ENCODE peak calls at places on chromosomes 5 and 9, in eight cellular contexts. W, U, L, B, F, D, M and X are unnamed samples.

GRCh38 chr5:37323607-37324006 is 47.3 kb downstream of the NUP155 start:
- DNase-seq in W (no peak), U (no peak), L (no peak), B (no peak), F (no peak), D (no peak), M (no peak), X (no peak)

GRCh38 chr5:57889558-57889957 is 406.9 kb upstream of the ACTBL2 start:
- DNase-seq in W (peak; percentile 72), U (no peak), L (no peak), B (peak; percentile 79), F (peak; percentile 91), D (no peak), M (peak; percentile 55), X (no peak)

GRCh38 chr5:92969781-92970237 is 611.2 kb downstream of the NR2F1-AS1 start:
- DNase-seq in W (no peak), U (no peak), L (peak; percentile 42), B (no peak), F (no peak), D (no peak), M (peak; percentile 52), X (no peak)

GRCh38 chr5:165161204-165161603 is 1655.8 kb downstream of the MAT2B start:
- DNase-seq in W (no peak), U (no peak), L (no peak), B (no peak), F (no peak), D (no peak), M (no peak), X (no peak)

GRCh38 chr9:96067004-96067403 is 191.5 kb downstream of the ERCC6L2 start:
- DNase-seq in W (no peak), U (no peak), L (no peak), B (no peak), F (peak; percentile 14), D (no peak), M (no peak), X (peak; percentile 57)

GRCh38 chr9:88998911-88999310 is 7.6 kb downstream of the S1PR3 start:
- DNase-seq in W (no peak), U (no peak), L (no peak), B (no peak), F (peak; percentile 69), D (no peak), M (peak; percentile 84), X (peak; percentile 75)

GRCh38 chr9:21381752-21382339 is 3.4 kb downstream of the IFNA2 start:
- DNase-seq in W (no peak), U (no peak), L (no peak), B (no peak), F (no peak), D (no peak), M (peak; percentile 1), X (no peak)

GRCh38 chr9:123167474-123167873 is 100.9 kb downstream of the STRBP start:
- DNase-seq in W (no peak), U (no peak), L (no peak), B (no peak), F (no peak), D (no peak), M (no peak), X (no peak)

GRCh38 chr5:123367739-123368138 is 55.5 kb downstream of the CEP120 start:
- DNase-seq in W (no peak), U (no peak), L (no peak), B (peak; percentile 15), F (peak; percentile 25), D (no peak), M (peak; percentile 57), X (no peak)

GRCh38 chr9:95218790-95219189 is 98.7 kb downstream of the FANCC start:
- DNase-seq in W (no peak), U (no peak), L (no peak), B (no peak), F (no peak), D (no peak), M (no peak), X (no peak)

GRCh38 chr5:154714271-154714986 is 40.7 kb upstream of the LARP1 start:
- DNase-seq in W (no peak), U (no peak), L (no peak), B (no peak), F (peak; percentile 44), D (no peak), M (peak; percentile 45), X (no peak)

GRCh38 chr9:134455951-134456739 is 129.9 kb downstream of the RXRA start:
- DNase-seq in W (peak; percentile 63), U (peak; percentile 96), L (peak; percentile 33), B (peak; percentile 99), F (peak; percentile 100), D (no peak), M (peak; percentile 99), X (peak; percentile 84)

GRCh38 chr5:14064841-14065240 is 78.3 kb upstream of the TRIO start:
- DNase-seq in W (peak; percentile 31), U (no peak), L (no peak), B (no peak), F (peak; percentile 87), D (no peak), M (peak; percentile 18), X (no peak)

GRCh38 chr5:149426931-149427330 is 47.8 kb upstream of the IL17B start:
- DNase-seq in W (no peak), U (no peak), L (no peak), B (no peak), F (no peak), D (no peak), M (no peak), X (no peak)

GRCh38 chr5:150401376-150402201 is 11.1 kb downstream of the CD74 start:
- DNase-seq in W (no peak), U (no peak), L (no peak), B (no peak), F (no peak), D (no peak), M (no peak), X (no peak)

GRCh38 chr5:159422371-159422770 is 92.1 kb upstream of the IL12B start:
- DNase-seq in W (no peak), U (no peak), L (no peak), B (no peak), F (peak; percentile 32), D (no peak), M (peak; percentile 26), X (no peak)

GRCh38 chr5:103526164-103526915 is 36.2 kb downstream of the NUDT12 start:
- DNase-seq in W (no peak), U (no peak), L (no peak), B (peak; percentile 36), F (peak; percentile 76), D (no peak), M (peak; percentile 95), X (no peak)

GRCh38 chr5:145680169-145680568 is 155.0 kb downstream of the PRELID2 start:
- DNase-seq in W (no peak), U (no peak), L (no peak), B (no peak), F (no peak), D (no peak), M (no peak), X (no peak)

GRCh38 chr5:41863871-41864486 is 6.2 kb downstream of the OXCT1 start:
- DNase-seq in W (no peak), U (no peak), L (no peak), B (peak; percentile 38), F (peak; percentile 13), D (no peak), M (peak; percentile 25), X (no peak)

GRCh38 chr9:77177894-77178794 is 810 bp downstream of the VPS13A start:
- DNase-seq in W (no peak), U (peak; percentile 89), L (no peak), B (peak; percentile 8), F (peak; percentile 24), D (peak; percentile 26), M (peak; percentile 29), X (peak; percentile 27)

GRCh38 chr9:16410601-16411285 is 459.7 kb downstream of the BNC2 start:
- DNase-seq in W (no peak), U (no peak), L (no peak), B (peak; percentile 21), F (peak; percentile 46), D (no peak), M (peak; percentile 64), X (no peak)

GRCh38 chr9:122190597-122191381 is 31.1 kb downstream of the MORN5 start:
- DNase-seq in W (no peak), U (no peak), L (no peak), B (peak; percentile 41), F (peak; percentile 31), D (no peak), M (no peak), X (no peak)

GRCh38 chr5:1638658-1639400 is 115.1 kb upstream of the LPCAT1 start:
- DNase-seq in W (no peak), U (peak; percentile 70), L (no peak), B (no peak), F (no peak), D (no peak), M (no peak), X (no peak)